ENCODE peak calls at places on chromosomes 7 and 10, in eight cellular contexts. E is amniotic stem cell; C is stimulated activated CD8-positive, alpha-beta memory T cell treated with anti-CD3 and anti-CD28 coated beads, Interleukin-7, amount 100 ng/mL, for 1 hour; Y is stimulated activated CD4-positive, alpha-beta T cell treated with anti-CD3 and anti-CD28 coated beads, Interleukin-1b, Interleukin-23, amount 100 ng/mL, for 1 hour; N is cerebellar nuclear complex; T is H7; D is lower leg skin; J is activated T-cell treated with anti-CD3 and anti-CD28 coated beads, Interleukin-2, amount 50 U/mL, for 4 hours. Q is an unnamed sample.

GRCh38 chr10:45557275-45557905 is 115.2 kb downstream of the ZFAND4 start:
- DNase-seq in N (no peak), C (no peak), Y (no peak), J (no peak), D (no peak), E (no peak), T (peak; percentile 38), Q (no peak)

GRCh38 chr7:158025651-158026600 is 561.7 kb downstream of the PTPRN2 start:
- DNase-seq in C (no peak), N (no peak), D (peak; percentile 54), Y (no peak), T (no peak), E (no peak), J (no peak), Q (no peak)

GRCh38 chr7:139068543-139069399 is 32.9 kb upstream of the ZC3HAV1L start:
- DNase-seq in Y (no peak), D (no peak), T (no peak), C (no peak), J (no peak), N (no peak), E (no peak), Q (no peak)

GRCh38 chr7:28990200-28990960 is 32.2 kb upstream of the TRIL start:
- DNase-seq in N (no peak), Y (no peak), T (no peak), E (no peak), J (no peak), D (peak; percentile 89), C (no peak), Q (no peak)

GRCh38 chr10:4503076-4503475 is 322.9 kb upstream of the AKR1E2 start:
- DNase-seq in J (no peak), Y (no peak), N (no peak), T (no peak), E (no peak), D (no peak), C (no peak), Q (no peak)

GRCh38 chr10:79904671-79905321 is 44.1 kb downstream of the SFTPD start:
- DNase-seq in D (peak; percentile 94), T (peak; percentile 78), J (peak; percentile 41), Y (no peak), C (no peak), E (no peak), N (no peak), Q (peak; percentile 63)

GRCh38 chr10:77643795-77644468 is 6.3 kb upstream of the KCNMA1 start:
- DNase-seq in D (no peak), T (peak; percentile 71), E (peak; percentile 51), J (no peak), N (no peak), Y (no peak), C (no peak), Q (peak; percentile 48)

GRCh38 chr10:78596556-78596955 is 472.2 kb upstream of the ZMIZ1 start:
- DNase-seq in E (no peak), T (no peak), D (no peak), C (no peak), Y (no peak), N (no peak), J (no peak), Q (no peak)

GRCh38 chr10:110759523-110759922 is 112.2 kb upstream of the PDCD4 start:
- DNase-seq in D (no peak), T (no peak), N (no peak), C (no peak), Y (no peak), J (no peak), E (no peak), Q (no peak)

GRCh38 chr10:122515588-122516231 is 44.8 kb upstream of the DMBT1 start:
- DNase-seq in Y (peak; percentile 16), J (peak; percentile 48), D (no peak), N (no peak), T (no peak), C (peak; percentile 23), E (no peak), Q (peak; percentile 26)

GRCh38 chr7:105800442-105800841 is 76.0 kb downstream of the ATXN7L1 start:
- DNase-seq in T (no peak), J (no peak), E (no peak), C (no peak), Y (no peak), N (no peak), D (peak; percentile 20), Q (no peak)

GRCh38 chr10:33336606-33337334 is 2.3 kb upstream of the NRP1 start:
- DNase-seq in D (peak; percentile 90), C (no peak), T (peak; percentile 85), Y (no peak), N (no peak), E (no peak), J (no peak), Q (peak; percentile 61)

GRCh38 chr10:99964791-99965190 is 45.0 kb downstream of the DNMBP start:
- DNase-seq in Y (no peak), E (no peak), N (no peak), C (no peak), J (no peak), T (no peak), D (no peak), Q (no peak)

GRCh38 chr7:90455163-90456030 is 14.0 kb upstream of the PTTG1IP2 start:
- DNase-seq in E (peak; percentile 11), N (no peak), Y (no peak), C (no peak), J (no peak), D (no peak), T (peak; percentile 39), Q (peak; percentile 40)

GRCh38 chr10:60757422-60757895 is 20.8 kb upstream of the CDK1 start:
- DNase-seq in J (no peak), E (no peak), T (peak; percentile 22), Y (no peak), D (no peak), N (no peak), C (no peak), Q (peak; percentile 56)

GRCh38 chr7:140260338-140260737 is 83.6 kb upstream of the KDM7A start:
- DNase-seq in N (no peak), C (no peak), E (no peak), Y (no peak), T (no peak), J (no peak), D (no peak), Q (no peak)

GRCh38 chr10:32957341-32958084 is 517 bp downstream of the ITGB1 start:
- DNase-seq in D (peak; percentile 90), C (no peak), N (no peak), J (peak; percentile 20), T (peak; percentile 84), Y (no peak), E (no peak), Q (peak; percentile 62)